ENCODE peak calls at places on chromosomes 16 and 17, in five cellular contexts. W, Z, E, B and J are unnamed samples.

GRCh38 chr17:43784628-43785101 is 4.4 kb downstream of the CFAP97D1 start:
- DNase-seq in W (no peak), Z (peak; percentile 71), E (no peak), B (no peak), J (no peak)

GRCh38 chr17:8922451-8922850 is 43.1 kb downstream of the PIK3R5 start:
- DNase-seq in W (no peak), Z (peak; percentile 91), E (no peak), B (peak; percentile 31), J (no peak)

GRCh38 chr16:10584956-10585561 is 4.7 kb upstream of the EMP2 start:
- DNase-seq in W (no peak), Z (no peak), E (no peak), B (no peak), J (no peak)

GRCh38 chr17:79791354-79792123 is 5.3 kb downstream of the CBX8 start:
- DNase-seq in W (no peak), Z (no peak), E (no peak), B (no peak), J (peak; percentile 73)

GRCh38 chr16:49277766-49278566 is 3.7 kb downstream of the CBLN1 start:
- DNase-seq in W (no peak), Z (no peak), E (no peak), B (no peak), J (no peak)

GRCh38 chr17:36675250-36675649 is 73.9 kb downstream of the MRM1 start:
- DNase-seq in W (no peak), Z (no peak), E (no peak), B (no peak), J (no peak)

GRCh38 chr17:4679652-4680051 is 24.3 kb downstream of the PELP1 start:
- DNase-seq in W (no peak), Z (peak; percentile 56), E (no peak), B (no peak), J (no peak)

GRCh38 chr17:36183001-36183810 is 6.8 kb upstream of the TBC1D3B start:
- DNase-seq in W (peak; percentile 73), Z (peak; percentile 76), E (no peak), B (peak; percentile 45), J (peak; percentile 89)

GRCh38 chr17:76331083-76331482 is 22.6 kb downstream of the PRPSAP1 start:
- DNase-seq in W (no peak), Z (no peak), E (no peak), B (no peak), J (no peak)

DNA sequence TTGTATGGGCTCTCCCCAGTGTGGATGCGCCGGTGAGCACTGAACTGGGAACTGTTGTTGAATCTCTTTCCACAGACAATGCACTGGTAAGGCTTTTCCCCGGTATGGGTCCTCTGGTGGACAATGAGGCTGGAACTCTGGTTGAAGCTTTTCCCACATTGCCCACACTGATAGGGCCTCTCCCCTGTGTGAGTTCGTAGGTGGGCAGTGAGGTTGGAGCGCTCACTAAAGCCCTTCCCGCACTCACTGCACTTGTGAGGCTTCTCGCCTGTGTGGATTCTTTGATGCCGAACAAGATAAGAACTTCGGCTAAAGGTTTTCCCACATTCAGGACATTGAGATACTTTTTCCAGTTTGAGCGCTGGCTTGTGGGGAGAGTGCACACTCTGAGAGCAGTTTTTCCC is 17.8 kb downstream of the ZSCAN32 start:
- DNase-seq in W (no peak), Z (no peak), E (no peak), B (no peak), J (no peak)
- H3K4me3 ChIP-seq in W (no peak overlapping the region), Z (no peak overlapping the region), E (peak overlapping the region; percentile 14), B (no peak overlapping the region), J (no peak overlapping the region)

GRCh38 chr17:81166033-81166472 is at the start of gene AATK:
- DNase-seq in W (no peak), Z (no peak), E (no peak), B (no peak), J (no peak)
- H3K4me3 ChIP-seq in W (no peak within 1 kb of the TSS), Z (no peak within 1 kb of the TSS), E (peak within 1 kb of the TSS; percentile 68), B (peak within 1 kb of the TSS; percentile 24), J (peak within 1 kb of the TSS; percentile 77)

DNA sequence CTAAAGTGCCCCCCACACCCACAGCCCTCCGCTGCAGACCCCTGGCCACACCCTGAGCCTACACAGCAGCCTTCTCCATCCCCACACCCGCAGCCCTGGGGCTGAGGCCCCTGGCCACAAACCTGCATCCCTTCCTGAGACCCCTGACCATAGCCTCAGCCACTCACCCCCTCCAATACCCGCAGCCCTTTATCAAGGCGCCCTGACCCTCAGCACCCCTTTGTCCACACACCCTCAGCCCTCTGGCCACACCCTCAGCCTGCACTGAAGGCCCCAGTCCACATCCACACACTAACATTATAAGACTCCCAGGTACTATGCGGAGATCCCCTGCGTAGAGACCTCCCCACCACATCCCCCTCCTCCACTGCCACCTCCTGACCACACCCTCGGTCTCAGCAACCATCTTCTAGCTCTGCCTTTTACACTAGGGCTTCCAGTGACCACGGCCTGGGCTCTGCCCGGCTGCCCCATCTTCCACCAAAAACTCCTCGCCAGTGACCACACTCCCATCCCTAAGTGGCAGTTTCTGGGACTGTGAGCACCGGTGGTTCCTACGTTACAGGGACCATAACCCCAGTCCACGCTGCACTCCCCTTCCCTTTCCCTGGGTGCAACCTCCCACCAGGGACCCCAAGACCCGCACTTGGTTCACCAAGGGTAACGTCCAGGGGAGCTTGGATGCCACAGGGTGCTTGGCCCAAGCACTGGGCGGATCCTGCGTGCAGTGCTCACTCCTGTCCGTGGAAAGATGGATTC is 818 bp downstream of the TPPP3 start:
- DNase-seq in W (no peak), Z (no peak), E (no peak), B (no peak), J (no peak)
- H3K4me3 ChIP-seq in W (peak overlapping the region; percentile 47), Z (no peak overlapping the region), E (peak overlapping the region; percentile 74), B (peak overlapping the region; percentile 31), J (peak overlapping the region; percentile 31)

GRCh38 chr16:29990883-29991570 is 4.4 kb downstream of the HIRIP3 start:
- DNase-seq in W (no peak), Z (no peak), E (no peak), B (no peak), J (no peak)
- H3K4me3 ChIP-seq in W (no peak overlapping the region), Z (no peak overlapping the region), E (no peak overlapping the region), B (no peak overlapping the region), J (no peak overlapping the region)

GRCh38 chr17:2259769-2260536 is 43.6 kb downstream of the SMG6 start:
- DNase-seq in W (no peak), Z (peak; percentile 67), E (no peak), B (no peak), J (no peak)

GRCh38 chr17:2264023-2264860 is 39.3 kb downstream of the SMG6 start:
- DNase-seq in W (no peak), Z (peak; percentile 48), E (no peak), B (peak; percentile 10), J (no peak)

GRCh38 chr17:2262146-2262587 is 41.4 kb downstream of the SMG6 start:
- DNase-seq in W (no peak), Z (peak; percentile 86), E (no peak), B (no peak), J (no peak)

GRCh38 chr17:2266045-2266864 is 37.3 kb downstream of the SMG6 start:
- DNase-seq in W (peak; percentile 39), Z (no peak), E (no peak), B (no peak), J (no peak)

DNA sequence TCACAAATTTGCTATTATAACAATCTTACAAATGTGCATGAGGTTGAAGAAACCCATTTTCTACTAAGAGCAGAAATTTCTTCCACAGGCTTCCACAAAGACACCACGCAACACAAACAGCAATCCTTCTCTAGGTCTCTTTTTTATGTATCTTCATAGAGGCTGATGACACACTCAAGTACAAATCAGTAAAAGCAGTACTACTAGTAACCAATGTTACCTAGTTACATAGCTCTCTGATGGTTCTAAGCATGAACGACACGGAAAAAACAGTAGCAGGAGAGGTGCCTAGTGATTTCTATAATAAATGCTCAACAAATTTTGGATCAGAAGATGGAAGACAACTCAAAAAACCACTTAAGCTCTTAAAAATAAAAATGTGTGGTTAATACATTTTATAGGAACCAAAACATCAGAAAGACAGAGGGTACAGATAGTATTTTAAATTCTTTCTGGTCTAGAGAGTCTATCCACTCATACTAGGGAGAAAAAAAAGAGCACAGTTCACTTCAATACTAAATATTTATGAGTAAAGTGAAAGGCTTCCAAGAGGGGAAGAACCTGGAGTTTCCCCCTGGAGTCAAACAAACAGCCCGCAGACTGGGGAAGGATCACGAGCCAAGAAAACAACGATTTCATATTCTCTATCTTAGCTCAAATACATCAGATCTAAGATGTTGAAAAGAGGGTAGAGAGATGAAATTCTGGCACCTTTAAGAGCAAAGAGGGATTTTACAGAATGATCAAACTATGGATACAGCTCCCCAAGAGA is 40.2 kb downstream of the SMG6 start:
- DNase-seq in W (no peak), Z (peak; percentile 65), E (no peak), B (no peak), J (no peak)
- H3K4me3 ChIP-seq in W (no peak overlapping the region), Z (no peak overlapping the region), E (no peak overlapping the region), B (no peak overlapping the region), J (no peak overlapping the region)

GRCh38 chr16:593406-593805 is 3.5 kb downstream of the RAB40C start:
- DNase-seq in W (no peak), Z (no peak), E (no peak), B (no peak), J (peak; percentile 93)
- H3K4me3 ChIP-seq in W (no peak overlapping the region), Z (no peak overlapping the region), E (no peak overlapping the region), B (no peak overlapping the region), J (no peak overlapping the region)

GRCh38 chr17:82296511-82297279 is 20.7 kb downstream of the CD7 start:
- DNase-seq in W (no peak), Z (peak; percentile 30), E (no peak), B (no peak), J (no peak)
- H3K4me3 ChIP-seq in W (no peak overlapping the region), Z (peak overlapping the region; percentile 56), E (peak overlapping the region; percentile 69), B (peak overlapping the region; percentile 35), J (peak overlapping the region; percentile 44)

GRCh38 chr17:41865596-41865893 is 322 bp upstream of the KLHL11 start:
- DNase-seq in W (no peak), Z (no peak), E (no peak), B (no peak), J (no peak)

GRCh38 chr17:41864837-41865595 is at the start of gene KLHL11:
- DNase-seq in W (peak; percentile 91), Z (peak; percentile 90), E (peak; percentile 38), B (peak; percentile 86), J (peak; percentile 87)

GRCh38 chr17:41860254-41860931 is 4.8 kb downstream of the KLHL11 start:
- DNase-seq in W (no peak), Z (no peak), E (no peak), B (no peak), J (no peak)

GRCh38 chr17:41864498-41864836 is 756 bp downstream of the KLHL11 start:
- DNase-seq in W (no peak), Z (peak; percentile 17), E (no peak), B (no peak), J (no peak)

DNA sequence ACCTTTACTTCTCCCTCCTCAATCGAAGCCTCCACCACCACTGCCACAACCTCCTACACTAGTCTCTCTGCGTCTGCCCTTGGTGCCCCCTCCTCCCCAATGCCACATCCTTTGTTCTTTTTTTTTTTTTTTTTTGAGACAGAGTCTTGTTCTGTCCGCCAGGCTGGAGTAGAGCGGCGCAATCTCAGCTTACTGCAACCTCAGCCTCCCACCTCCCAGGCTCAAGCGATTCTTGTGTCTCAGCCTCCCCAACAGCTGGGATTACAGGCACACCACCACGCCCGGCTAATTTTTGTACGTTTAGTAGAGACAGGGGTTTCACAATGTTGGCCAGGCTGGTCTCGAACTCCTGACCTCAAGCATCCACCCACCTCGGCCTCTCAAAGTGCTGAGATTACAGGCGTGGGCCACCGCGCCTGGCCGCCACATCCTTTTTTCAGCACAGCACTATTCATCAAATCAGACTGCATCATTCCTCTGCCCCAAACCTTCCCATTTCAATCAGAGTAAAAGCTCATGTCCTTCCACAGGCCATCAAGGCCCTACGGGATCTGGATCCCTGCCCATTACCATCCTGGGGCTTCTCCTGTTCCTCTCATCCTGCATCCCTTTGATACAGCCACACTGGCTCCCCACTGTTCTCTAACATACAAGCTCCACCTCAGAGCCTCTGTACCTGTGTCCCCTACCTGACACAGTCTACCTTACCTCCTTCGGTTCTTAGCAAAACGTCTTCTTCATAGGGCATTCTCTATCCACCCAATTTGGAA is 2.0 kb downstream of the KLHL11 start:
- DNase-seq in W (no peak), Z (no peak), E (no peak), B (no peak), J (no peak)
- H3K4me3 ChIP-seq in W (no peak overlapping the region), Z (peak overlapping the region; percentile 21), E (peak overlapping the region; percentile 90), B (peak overlapping the region; percentile 80), J (no peak overlapping the region)